ENCODE peak calls at places on chromosomes 4 and X, in five cellular contexts. Q, W, P, I and N are unnamed samples.

GRCh38 chr4:13657016-13657415 is 29.5 kb upstream of the BOD1L1 start:
- DNase-seq in Q (no peak), W (no peak), P (no peak), I (no peak), N (no peak)

GRCh38 chr4:74840931-74841330 is 46.6 kb upstream of the BTC start:
- DNase-seq in Q (no peak), W (no peak), P (no peak), I (no peak), N (no peak)

GRCh38 chr4:21991050-21991449 is 42.5 kb upstream of the KCNIP4 start:
- DNase-seq in Q (no peak), W (no peak), P (no peak), I (no peak), N (no peak)

GRCh38 chr4:113657834-113658233 is 103.7 kb downstream of the CAMK2D start:
- DNase-seq in Q (no peak), W (no peak), P (no peak), I (no peak), N (no peak)

GRCh38 chrX:47992669-47993068 is 11.1 kb downstream of the ZNF182 start:
- DNase-seq in Q (no peak), W (no peak), P (no peak), I (no peak), N (no peak)

GRCh38 chr4:109007976-109008375 is 245.1 kb upstream of the ETNPPL start:
- DNase-seq in Q (peak), W (no peak), P (no peak), I (no peak), N (no peak)

GRCh38 chr4:139735381-139736256 is 70.0 kb downstream of the MGST2 start:
- DNase-seq in Q (peak), W (peak), P (peak), I (no peak), N (no peak)

GRCh38 chr4:6529021-6529420 is 46.0 kb upstream of the MAN2B2 start:
- DNase-seq in Q (peak), W (no peak), P (no peak), I (no peak), N (no peak)

GRCh38 chr4:120922390-120923200 is at the start of gene PRDM5:
- DNase-seq in Q (peak), W (peak), P (peak), I (no peak), N (peak)

GRCh38 chr4:140302151-140302859 is 71.1 kb upstream of the SCOC start:
- DNase-seq in Q (no peak), W (no peak), P (no peak), I (no peak), N (no peak)

GRCh38 chr4:25928956-25929336 is 14.9 kb downstream of the SMIM20 start:
- DNase-seq in Q (no peak), W (no peak), P (no peak), I (no peak), N (no peak)

GRCh38 chr4:186128842-186129241 is 24.3 kb downstream of the FAM149A start:
- DNase-seq in Q (no peak), W (no peak), P (no peak), I (no peak), N (no peak)

GRCh38 chr4:38387819-38388218 is 276.2 kb upstream of the KLF3 start:
- DNase-seq in Q (no peak), W (no peak), P (no peak), I (no peak), N (no peak)

GRCh38 chrX:39258331-39258730 is 457.1 kb downstream of the MID1IP1 start:
- DNase-seq in Q (peak), W (no peak), P (no peak), I (peak), N (no peak)

GRCh38 chrX:39848243-39848642 is 249.5 kb downstream of the BCOR start:
- DNase-seq in Q (no peak), W (no peak), P (no peak), I (peak), N (no peak)

GRCh38 chrX:132488092-132488749 is 617 bp downstream of the MBNL3 start:
- DNase-seq in Q (no peak), W (no peak), P (no peak), I (no peak), N (peak)

GRCh38 chr4:41399191-41399590 is 138.8 kb upstream of the LIMCH1 start:
- DNase-seq in Q (no peak), W (no peak), P (no peak), I (no peak), N (no peak)

GRCh38 chr4:158172196-158172557 is 648 bp downstream of the GASK1B start:
- DNase-seq in Q (no peak), W (no peak), P (no peak), I (no peak), N (no peak)

GRCh38 chr4:139783761-139784484 is 118.3 kb downstream of the MGST2 start:
- DNase-seq in Q (no peak), W (no peak), P (no peak), I (no peak), N (no peak)

GRCh38 chr4:3250438-3250955 is 1.5 kb downstream of the MSANTD1 start:
- DNase-seq in Q (peak), W (peak), P (peak), I (no peak), N (peak)

DNA sequence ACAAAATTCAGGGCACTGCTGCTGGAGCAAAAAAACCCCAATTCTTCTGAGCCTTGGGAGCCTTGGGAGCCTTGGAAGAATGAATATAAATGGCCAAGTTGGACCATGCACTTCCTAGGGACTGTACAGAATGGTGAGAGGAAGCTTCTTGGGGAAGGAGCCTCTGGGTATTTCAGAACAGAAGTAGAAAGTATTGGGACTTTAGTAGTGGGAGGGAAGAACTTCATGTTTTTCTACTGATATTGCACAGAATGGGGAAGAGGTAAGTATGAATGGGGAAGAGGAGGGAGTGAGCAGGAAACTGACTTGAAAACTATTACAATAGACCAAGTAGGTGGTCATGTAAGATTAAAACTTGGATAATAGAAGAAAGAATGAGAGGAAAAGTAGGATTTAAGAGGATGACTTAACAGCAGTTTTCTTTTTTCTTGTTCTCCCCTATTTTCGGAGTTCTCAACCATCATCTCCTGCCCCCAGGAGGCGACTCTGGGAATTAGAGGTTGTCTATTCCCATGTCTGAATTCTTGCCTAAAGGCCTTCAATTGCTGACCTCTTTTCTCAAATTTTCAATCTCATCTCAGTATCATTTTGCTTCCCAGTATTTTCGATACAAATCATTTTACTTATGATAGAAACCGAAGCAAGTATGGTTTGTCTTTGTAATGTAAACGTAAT is 44.5 kb upstream of the TAPT1 start:
- DNase-seq in Q (peak), W (no peak), P (no peak), I (peak), N (no peak)
- TF ChIP-seq CTCF in Q (peak), W (no peak), P (no peak), I (peak), N (peak)

GRCh38 chr4:70687821-70688794 is at the start of gene UTP3:
- DNase-seq in Q (peak), W (peak), P (peak), I (peak), N (peak)

GRCh38 chr4:70688795-70689231 is 481 bp downstream of the UTP3 start:
- DNase-seq in Q (no peak), W (no peak), P (no peak), I (peak), N (no peak)
- TF ChIP-seq CTCF in Q (no peak), W (no peak), P (no peak), I (no peak), N (no peak)

GRCh38 chr4:153335665-153336064 is 8.8 kb upstream of the MND1 start:
- DNase-seq in Q (no peak), W (no peak), P (no peak), I (no peak), N (no peak)
- TF ChIP-seq CTCF in Q (no peak), W (no peak), P (no peak), I (no peak), N (no peak)

GRCh38 chr4:56733352-56733751 is 52.3 kb upstream of the HOPX start:
- DNase-seq in Q (no peak), W (no peak), P (no peak), I (no peak), N (no peak)

GRCh38 chr4:56732301-56732700 is 51.2 kb upstream of the HOPX start:
- DNase-seq in Q (no peak), W (no peak), P (no peak), I (no peak), N (no peak)

GRCh38 chr4:56730097-56730496 is 49.0 kb upstream of the HOPX start:
- DNase-seq in Q (no peak), W (no peak), P (no peak), I (no peak), N (no peak)

GRCh38 chr4:56728512-56728911 is 47.4 kb upstream of the HOPX start:
- DNase-seq in Q (no peak), W (no peak), P (peak), I (peak), N (peak)

DNA sequence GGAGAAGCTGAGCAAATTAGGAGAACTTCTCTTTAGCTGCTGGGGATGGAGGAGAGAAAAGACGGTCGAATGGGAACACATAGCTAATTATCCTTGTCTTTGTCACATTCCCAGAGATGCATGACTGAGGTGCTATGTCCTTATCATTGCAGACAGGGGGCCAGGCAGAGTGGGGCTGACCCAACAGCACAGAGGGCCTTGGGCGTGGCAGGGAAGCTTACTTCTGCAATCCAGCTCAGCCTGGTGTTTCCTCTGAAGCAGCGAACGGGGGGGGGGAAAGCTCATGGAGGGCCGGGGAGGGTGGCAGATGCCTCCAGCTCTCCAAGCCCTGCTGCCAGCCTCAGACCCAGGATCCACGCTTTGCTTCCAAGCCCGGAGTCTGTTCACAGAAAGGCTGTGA is 50.8 kb upstream of the HOPX start:
- DNase-seq in Q (no peak), W (no peak), P (peak), I (peak), N (peak)
- TF ChIP-seq CTCF in Q (no peak), W (no peak), P (no peak), I (peak), N (no peak)

DNA sequence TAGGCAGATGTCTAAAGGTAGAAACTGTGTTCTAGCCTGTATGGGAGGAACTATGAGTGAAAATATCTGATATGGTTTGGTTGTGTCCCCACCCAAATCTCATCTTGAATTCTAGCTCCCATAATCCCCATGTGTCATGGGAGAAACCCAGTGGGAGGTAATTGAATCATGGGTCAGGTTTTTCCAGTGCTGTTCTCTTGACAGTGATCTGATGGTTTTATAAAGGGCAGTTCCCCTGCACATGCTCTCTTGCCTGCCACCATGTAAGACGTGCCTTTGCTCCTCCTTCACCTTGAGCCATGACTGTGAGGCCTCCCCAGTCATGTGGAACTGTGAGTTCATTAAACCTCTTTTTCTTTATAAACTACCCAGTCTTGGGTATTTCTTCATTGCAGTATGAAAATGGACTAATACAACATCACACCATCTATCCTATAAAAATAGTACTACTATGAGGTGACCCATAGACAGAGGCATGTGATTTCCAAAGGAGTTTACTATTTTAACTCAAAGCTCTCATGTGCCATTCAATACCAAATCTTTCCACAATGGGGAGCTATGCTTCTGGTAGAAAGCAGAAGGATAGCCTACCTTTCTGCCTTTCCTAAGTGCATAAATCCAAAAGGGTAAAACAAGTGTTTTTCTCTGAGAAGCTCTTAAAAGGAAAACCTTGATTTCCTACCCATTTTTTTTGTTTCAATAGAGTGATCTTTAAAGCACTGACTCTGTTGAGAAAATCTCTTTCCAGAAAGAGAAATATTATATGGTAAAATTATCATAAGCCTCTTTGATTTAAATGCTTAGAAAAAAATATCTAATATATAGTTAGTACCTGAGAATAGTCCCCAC is 38.8 kb downstream of the SEC31A start:
- DNase-seq in Q (no peak), W (no peak), P (no peak), I (peak), N (no peak)
- TF ChIP-seq CTCF in Q (peak), W (peak), P (peak), I (peak), N (no peak)